ENCODE peak calls at places on chromosomes 7 and 10, in six cellular contexts. One of them, this sample, is unnamed. For H3K9me3, the result is how much of the 10 kb centered on the place peaks cover.

GRCh38 chr10:52459097-52459496 is 145.0 kb downstream of the DKK1 start:
- DNase-seq in neuronal stem cell: no peak
- DNase-seq in IMR-90: peak
- DNase-seq in H1: no peak
- DNase-seq in H9: no peak
- DNase-seq in mesenchymal stem cell: no peak
- DNase-seq in this sample: no peak

GRCh38 chr10:20885678-20886077 is 11.4 kb downstream of the NEBL start:
- DNase-seq in H9: no peak
- DNase-seq in IMR-90: no peak
- DNase-seq in H1: no peak
- DNase-seq in neuronal stem cell: no peak
- DNase-seq in mesenchymal stem cell: no peak
- DNase-seq in this sample: no peak

GRCh38 chr7:14394786-14395185 is 405.3 kb upstream of the ETV1 start:
- DNase-seq in H1: no peak
- DNase-seq in H9: no peak
- DNase-seq in mesenchymal stem cell: no peak
- DNase-seq in IMR-90: no peak
- DNase-seq in neuronal stem cell: no peak
- DNase-seq in this sample: no peak

GRCh38 chr7:2490306-2490705 is 14.1 kb upstream of the GRIFIN start:
- DNase-seq in neuronal stem cell: no peak
- DNase-seq in mesenchymal stem cell: no peak
- DNase-seq in H1: no peak
- DNase-seq in IMR-90: no peak
- DNase-seq in H9: no peak
- DNase-seq in this sample: no peak

GRCh38 chr10:132783165-132783736 is 2.7 kb downstream of the NKX6-2 start:
- DNase-seq in neuronal stem cell: peak
- DNase-seq in IMR-90: no peak
- DNase-seq in H1: no peak
- DNase-seq in H9: no peak
- DNase-seq in mesenchymal stem cell: no peak
- DNase-seq in this sample: no peak

GRCh38 chr7:88291401-88292173 is 15.1 kb downstream of the STEAP4 start:
- DNase-seq in mesenchymal stem cell: no peak
- DNase-seq in H1: no peak
- DNase-seq in H9: no peak
- DNase-seq in neuronal stem cell: no peak
- DNase-seq in IMR-90: peak
- DNase-seq in this sample: peak

GRCh38 chr7:6256709-6257535 is 15.5 kb downstream of the CYTH3 start:
- DNase-seq in H1: peak
- DNase-seq in H9: no peak
- DNase-seq in mesenchymal stem cell: peak
- DNase-seq in neuronal stem cell: no peak
- DNase-seq in IMR-90: peak
- DNase-seq in this sample: no peak

GRCh38 chr10:72563327-72563932 is 62.4 kb downstream of the MICU1 start:
- DNase-seq in H9: no peak
- DNase-seq in H1: no peak
- DNase-seq in mesenchymal stem cell: no peak
- DNase-seq in IMR-90: no peak
- DNase-seq in neuronal stem cell: no peak
- DNase-seq in this sample: peak

GRCh38 chr10:9786101-9786500 is 1231.6 kb upstream of the CELF2 start:
- DNase-seq in neuronal stem cell: no peak
- DNase-seq in H1: no peak
- DNase-seq in IMR-90: peak
- DNase-seq in mesenchymal stem cell: peak
- DNase-seq in H9: no peak
- DNase-seq in this sample: no peak

GRCh38 chr10:109592391-109592790 is 330.9 kb downstream of the XPNPEP1 start:
- DNase-seq in mesenchymal stem cell: no peak
- DNase-seq in IMR-90: no peak
- DNase-seq in H1: no peak
- DNase-seq in neuronal stem cell: no peak
- DNase-seq in H9: no peak
- DNase-seq in this sample: no peak

GRCh38 chr7:41006591-41006990 is 696.3 kb downstream of the INHBA start:
- DNase-seq in IMR-90: peak
- DNase-seq in H9: no peak
- DNase-seq in mesenchymal stem cell: peak
- DNase-seq in neuronal stem cell: no peak
- DNase-seq in H1: no peak
- DNase-seq in this sample: peak

GRCh38 chr7:138099813-138100212 is 23.6 kb downstream of the AKR1D1 start:
- DNase-seq in neuronal stem cell: no peak
- DNase-seq in mesenchymal stem cell: no peak
- DNase-seq in H1: no peak
- DNase-seq in IMR-90: no peak
- DNase-seq in H9: no peak
- DNase-seq in this sample: no peak

GRCh38 chr7:30505174-30505697 is 607 bp upstream of the GGCT start:
- DNase-seq in IMR-90: no peak
- DNase-seq in mesenchymal stem cell: no peak
- DNase-seq in H9: no peak
- DNase-seq in neuronal stem cell: no peak
- DNase-seq in H1: no peak
- DNase-seq in this sample: no peak

GRCh38 chr7:30503273-30504212 is 1.1 kb downstream of the GGCT start:
- DNase-seq in H1: no peak
- DNase-seq in IMR-90: no peak
- DNase-seq in neuronal stem cell: no peak
- DNase-seq in mesenchymal stem cell: peak
- DNase-seq in H9: no peak
- DNase-seq in this sample: no peak

GRCh38 chr7:30502470-30503251 is 2.0 kb downstream of the GGCT start:
- DNase-seq in H9: no peak
- DNase-seq in IMR-90: no peak
- DNase-seq in neuronal stem cell: no peak
- DNase-seq in H1: no peak
- DNase-seq in mesenchymal stem cell: no peak
- DNase-seq in this sample: no peak

GRCh38 chr7:30501264-30501663 is 3.4 kb downstream of the GGCT start:
- DNase-seq in H9: no peak
- DNase-seq in IMR-90: no peak
- DNase-seq in H1: no peak
- DNase-seq in mesenchymal stem cell: no peak
- DNase-seq in neuronal stem cell: no peak
- DNase-seq in this sample: no peak

GRCh38 chr7:30504347-30505173 is at the start of gene GGCT:
- DNase-seq in H1: peak
- DNase-seq in H9: peak
- DNase-seq in mesenchymal stem cell: peak
- DNase-seq in IMR-90: peak
- DNase-seq in neuronal stem cell: peak
- DNase-seq in this sample: peak
- H3K4ac ChIP-seq in H1: peak
- H3K4ac ChIP-seq in H9: no peak
- H3K4ac ChIP-seq in mesenchymal stem cell: peak
- H3K4ac ChIP-seq in IMR-90: peak
- H3K4ac ChIP-seq in neuronal stem cell: peak
- H3K4ac ChIP-seq in this sample: peak

GRCh38 chr7:157548691-157549265 is 212.0 kb downstream of the DNAJB6 start:
- DNase-seq in H9: no peak
- DNase-seq in H1: no peak
- DNase-seq in neuronal stem cell: no peak
- DNase-seq in mesenchymal stem cell: no peak
- DNase-seq in IMR-90: no peak
- DNase-seq in this sample: no peak
- H3K9me3 ChIP-seq in H9: under half
- H3K9me3 ChIP-seq in H1: under half
- H3K9me3 ChIP-seq in neuronal stem cell: under half
- H3K9me3 ChIP-seq in mesenchymal stem cell: under half
- H3K9me3 ChIP-seq in IMR-90: half or more
- H3K9me3 ChIP-seq in this sample: under half

GRCh38 chr10:105969884-105970377 is 1194.6 kb downstream of the SORCS1 start:
- DNase-seq in neuronal stem cell: no peak
- DNase-seq in IMR-90: no peak
- DNase-seq in H1: no peak
- DNase-seq in mesenchymal stem cell: no peak
- DNase-seq in H9: no peak
- DNase-seq in this sample: no peak
- H2AFZ ChIP-seq in neuronal stem cell: peak
- H2AFZ ChIP-seq in IMR-90: no peak
- H2AFZ ChIP-seq in H1: no peak
- H2AFZ ChIP-seq in mesenchymal stem cell: no peak
- H2AFZ ChIP-seq in H9: no peak
- H2AFZ ChIP-seq in this sample: no peak

DNA sequence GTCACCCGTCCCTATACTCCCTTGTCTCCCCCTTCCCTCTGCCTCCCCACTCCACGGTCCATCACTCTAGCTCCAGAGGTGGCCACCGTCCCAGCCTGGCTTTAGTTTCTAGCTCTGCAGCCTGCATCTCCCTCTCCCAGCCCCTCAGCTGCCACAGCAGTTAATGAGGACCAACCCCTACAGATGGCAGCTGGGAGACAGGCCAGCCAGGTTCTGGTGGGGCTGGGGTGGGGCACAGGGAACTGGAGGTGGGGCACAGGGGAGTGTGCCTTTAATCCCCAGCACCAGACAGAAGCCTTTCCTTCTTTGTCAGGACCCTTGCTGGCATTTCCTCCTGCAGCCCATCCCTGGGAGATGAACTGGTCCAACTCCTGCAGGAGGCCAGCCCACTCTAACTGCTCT is 21.1 kb downstream of the UNC5B start:
- DNase-seq in H9: no peak
- DNase-seq in H1: no peak
- DNase-seq in mesenchymal stem cell: no peak
- DNase-seq in IMR-90: no peak
- DNase-seq in neuronal stem cell: no peak
- DNase-seq in this sample: no peak
- H3K4ac ChIP-seq in H9: no peak
- H3K4ac ChIP-seq in H1: no peak
- H3K4ac ChIP-seq in mesenchymal stem cell: peak
- H3K4ac ChIP-seq in IMR-90: no peak
- H3K4ac ChIP-seq in neuronal stem cell: no peak
- H3K4ac ChIP-seq in this sample: peak

DNA sequence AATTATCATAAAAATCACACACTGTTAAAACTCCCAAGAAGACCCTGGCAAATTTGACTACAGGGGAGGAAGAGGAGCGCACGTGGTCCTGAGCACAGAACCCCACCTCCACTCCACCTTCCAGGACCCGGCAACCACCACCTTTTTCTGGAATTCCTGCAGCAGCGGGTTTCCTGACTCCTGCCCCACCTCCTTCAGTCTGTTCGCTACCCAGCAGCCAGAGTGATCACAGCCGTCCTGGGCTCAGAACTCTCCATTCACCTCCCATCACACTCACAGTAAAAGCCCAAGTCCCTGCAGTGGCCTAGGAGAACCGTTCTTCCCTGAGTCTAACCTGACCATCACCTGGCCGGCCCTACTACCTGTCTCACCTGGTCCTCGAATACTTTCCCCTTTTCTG is 107.4 kb upstream of the FAM204A start:
- DNase-seq in mesenchymal stem cell: no peak
- DNase-seq in IMR-90: no peak
- DNase-seq in H1: no peak
- DNase-seq in H9: peak
- DNase-seq in neuronal stem cell: no peak
- DNase-seq in this sample: no peak
- H3K9me3 ChIP-seq in mesenchymal stem cell: under half
- H3K9me3 ChIP-seq in IMR-90: under half
- H3K9me3 ChIP-seq in H1: under half
- H3K9me3 ChIP-seq in H9: under half
- H3K9me3 ChIP-seq in neuronal stem cell: under half
- H3K9me3 ChIP-seq in this sample: under half

GRCh38 chr7:106543221-106543757 is 117.7 kb downstream of the CCDC71L start:
- DNase-seq in IMR-90: no peak
- DNase-seq in H9: no peak
- DNase-seq in mesenchymal stem cell: no peak
- DNase-seq in neuronal stem cell: no peak
- DNase-seq in H1: no peak
- DNase-seq in this sample: no peak
- H2AFZ ChIP-seq in IMR-90: peak
- H2AFZ ChIP-seq in H9: no peak
- H2AFZ ChIP-seq in mesenchymal stem cell: no peak
- H2AFZ ChIP-seq in neuronal stem cell: no peak
- H2AFZ ChIP-seq in H1: no peak
- H2AFZ ChIP-seq in this sample: no peak

DNA sequence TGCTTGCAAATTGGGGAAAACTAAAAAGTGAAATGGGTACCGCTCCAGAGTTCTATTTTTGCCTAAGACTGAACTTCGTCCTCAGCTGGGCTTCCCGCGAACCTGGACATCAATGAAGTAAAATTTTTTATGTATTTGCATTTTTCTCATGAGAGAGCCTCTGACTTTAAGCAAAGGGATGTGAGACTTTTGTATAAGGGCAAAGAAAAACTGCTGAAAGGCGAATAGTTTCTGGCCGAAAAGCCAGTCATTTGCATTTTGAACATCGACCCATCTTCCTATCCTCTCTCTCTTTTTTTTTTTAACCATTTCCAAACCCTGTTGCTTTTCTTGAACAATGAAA is 573 bp downstream of the PMPCB start:
- DNase-seq in neuronal stem cell: no peak
- DNase-seq in H1: no peak
- DNase-seq in mesenchymal stem cell: no peak
- DNase-seq in H9: no peak
- DNase-seq in IMR-90: no peak
- DNase-seq in this sample: no peak
- H3K4ac ChIP-seq in neuronal stem cell: no peak
- H3K4ac ChIP-seq in H1: no peak
- H3K4ac ChIP-seq in mesenchymal stem cell: no peak
- H3K4ac ChIP-seq in H9: no peak
- H3K4ac ChIP-seq in IMR-90: peak
- H3K4ac ChIP-seq in this sample: peak

GRCh38 chr7:63040336-63040735 is 958.3 kb upstream of the ZNF722 start:
- DNase-seq in mesenchymal stem cell: no peak
- DNase-seq in neuronal stem cell: no peak
- DNase-seq in H9: no peak
- DNase-seq in H1: no peak
- DNase-seq in IMR-90: no peak
- DNase-seq in this sample: no peak

GRCh38 chr7:63040966-63041610 is 957.6 kb upstream of the ZNF722 start:
- DNase-seq in mesenchymal stem cell: no peak
- DNase-seq in IMR-90: no peak
- DNase-seq in H9: no peak
- DNase-seq in H1: no peak
- DNase-seq in neuronal stem cell: no peak
- DNase-seq in this sample: no peak

GRCh38 chr7:63039882-63040281 is 958.8 kb upstream of the ZNF722 start:
- DNase-seq in IMR-90: no peak
- DNase-seq in mesenchymal stem cell: no peak
- DNase-seq in H9: no peak
- DNase-seq in neuronal stem cell: no peak
- DNase-seq in H1: no peak
- DNase-seq in this sample: no peak

GRCh38 chr7:63038987-63039386 is 959.7 kb upstream of the ZNF722 start:
- DNase-seq in mesenchymal stem cell: no peak
- DNase-seq in neuronal stem cell: no peak
- DNase-seq in H1: no peak
- DNase-seq in IMR-90: no peak
- DNase-seq in H9: no peak
- DNase-seq in this sample: no peak

GRCh38 chr7:63037242-63037641 is 961.4 kb upstream of the ZNF722 start:
- DNase-seq in neuronal stem cell: no peak
- DNase-seq in IMR-90: no peak
- DNase-seq in H1: no peak
- DNase-seq in mesenchymal stem cell: no peak
- DNase-seq in H9: no peak
- DNase-seq in this sample: no peak
- H3K9me3 ChIP-seq in neuronal stem cell: under half
- H3K9me3 ChIP-seq in IMR-90: under half
- H3K9me3 ChIP-seq in H1: half or more
- H3K9me3 ChIP-seq in mesenchymal stem cell: under half
- H3K9me3 ChIP-seq in H9: half or more
- H3K9me3 ChIP-seq in this sample: under half

This sample was measured in trophoblast cell.